ENCODE peak calls at places on chromosomes 4 and X, in four cellular contexts. One of them, this sample, is unnamed.

GRCh38 chr4:25154594-25155265 is 5.5 kb downstream of the SEPSECS start:
- DNase-seq in GM19239: no peak
- DNase-seq in left cardiac atrium: no peak
- DNase-seq in foreskin fibroblast: no peak
- DNase-seq in this sample: no peak

GRCh38 chr4:154009191-154009590 is 220.3 kb upstream of the SFRP2 start:
- DNase-seq in GM19239: no peak
- DNase-seq in foreskin fibroblast: no peak
- DNase-seq in left cardiac atrium: no peak
- DNase-seq in this sample: no peak

GRCh38 chr4:188130355-188130754 is 8.9 kb upstream of the TRIML1 start:
- DNase-seq in GM19239: no peak
- DNase-seq in foreskin fibroblast: no peak
- DNase-seq in left cardiac atrium: no peak
- DNase-seq in this sample: no peak

GRCh38 chr4:53562409-53562808 is 28.9 kb downstream of the LNX1 start:
- DNase-seq in foreskin fibroblast: no peak
- DNase-seq in GM19239: no peak
- DNase-seq in left cardiac atrium: no peak
- DNase-seq in this sample: no peak

GRCh38 chr4:76753814-76754213 is 144.1 kb downstream of the SOWAHB start:
- DNase-seq in foreskin fibroblast: peak; percentile 96
- DNase-seq in GM19239: no peak
- DNase-seq in left cardiac atrium: no peak
- DNase-seq in this sample: no peak

GRCh38 chr4:69773443-69773842 is 13.0 kb upstream of the SULT1B1 start:
- DNase-seq in left cardiac atrium: no peak
- DNase-seq in GM19239: no peak
- DNase-seq in foreskin fibroblast: no peak
- DNase-seq in this sample: no peak

GRCh38 chr4:44760142-44760898 is 34.0 kb upstream of the GNPDA2 start:
- DNase-seq in GM19239: no peak
- DNase-seq in left cardiac atrium: no peak
- DNase-seq in foreskin fibroblast: peak; percentile 1
- DNase-seq in this sample: no peak

GRCh38 chrX:118727686-118728339 is 407 bp downstream of the IL13RA1 start:
- DNase-seq in foreskin fibroblast: peak; percentile 26
- DNase-seq in left cardiac atrium: peak; percentile 69
- DNase-seq in GM19239: no peak
- DNase-seq in this sample: no peak

GRCh38 chr4:88064410-88064809 is 57.0 kb downstream of the PKD2 start:
- DNase-seq in GM19239: no peak
- DNase-seq in foreskin fibroblast: no peak
- DNase-seq in left cardiac atrium: no peak
- DNase-seq in this sample: no peak

GRCh38 chr4:181952478-181952877 is 290.7 kb upstream of the TENM3 start:
- DNase-seq in left cardiac atrium: peak; percentile 37
- DNase-seq in foreskin fibroblast: peak; percentile 82
- DNase-seq in GM19239: no peak
- DNase-seq in this sample: no peak

GRCh38 chrX:45860450-45860849 is 659.8 kb upstream of the DIPK2B start:
- DNase-seq in left cardiac atrium: no peak
- DNase-seq in foreskin fibroblast: no peak
- DNase-seq in GM19239: no peak
- DNase-seq in this sample: no peak

GRCh38 chr4:26323807-26324206 is 3.0 kb downstream of the RBPJ start:
- DNase-seq in left cardiac atrium: no peak
- DNase-seq in GM19239: no peak
- DNase-seq in foreskin fibroblast: no peak
- DNase-seq in this sample: no peak

GRCh38 chrX:153592966-153593688 is 5.8 kb downstream of the CCNQ start:
- DNase-seq in left cardiac atrium: peak; percentile 62
- DNase-seq in GM19239: no peak
- DNase-seq in foreskin fibroblast: no peak
- DNase-seq in this sample: no peak